ENCODE peak calls at places on chromosome 6, in seven cellular contexts. X is activated T-helper 1 cell treated with anti-CD3 and anti-CD28 coated beads, Interleukin-12 subunit alpha, Interleukin-12 subunit beta, Interleukin-2, Interleukin-4 antibody, amounts not matched to agents 30 ng/mL and 10 ng/mL and 1 ng/mL, durations not matched to agents 14 hours and 24 hours and 36 hours; M is T-helper 2 cell; O is CD4-positive, alpha-beta T cell; G is neural crest cell; U is T-helper 9 cell; B is GM10248. Q is an unnamed sample.

GRCh38 chr6:167146977-167147376 is 10.8 kb downstream of the GPR31 start:
- DNase-seq in U (no peak), O (no peak), M (no peak), G (no peak), X (no peak), B (no peak), Q (no peak)

GRCh38 chr6:169838291-169839028 is 87.0 kb downstream of the ERMARD start:
- DNase-seq in O (no peak), X (no peak), M (no peak), U (no peak), G (no peak), B (no peak), Q (no peak)

GRCh38 chr6:106519460-106520394 is 109.6 kb downstream of the RTN4IP1 start:
- DNase-seq in G (no peak), U (peak), O (peak), X (peak), M (peak), B (peak), Q (peak)

GRCh38 chr6:152954443-152954842 is 28.4 kb downstream of the FBXO5 start:
- DNase-seq in O (no peak), U (no peak), M (no peak), G (no peak), X (no peak), B (peak), Q (no peak)

GRCh38 chr6:20212392-20213111 is at the start of gene MBOAT1:
- DNase-seq in M (peak), B (peak), X (peak), U (peak), G (peak), O (peak), Q (peak)

GRCh38 chr6:22727709-22728108 is 158.3 kb downstream of the HDGFL1 start:
- DNase-seq in B (no peak), X (no peak), M (no peak), G (no peak), U (no peak), O (no peak), Q (no peak)

GRCh38 chr6:35691027-35691824 is 2.5 kb upstream of the FKBP5 start:
- DNase-seq in M (no peak), U (no peak), G (no peak), X (no peak), O (no peak), B (no peak), Q (no peak)

GRCh38 chr6:35177139-35177538 is 36.0 kb upstream of the TCP11 start:
- DNase-seq in O (no peak), B (no peak), G (no peak), M (no peak), U (no peak), X (no peak), Q (no peak)

GRCh38 chr6:149060985-149061760 is 256.3 kb upstream of the TAB2 start:
- DNase-seq in X (no peak), M (no peak), O (no peak), G (no peak), B (no peak), U (no peak), Q (no peak)

GRCh38 chr6:31940256-31940664 is 5.6 kb upstream of the CFB start:
- DNase-seq in U (no peak), X (no peak), B (no peak), O (no peak), M (no peak), G (no peak), Q (no peak)

Q was measured in amniotic stem cell.